ENCODE peak calls at places on chromosome 20, in six cellular contexts. One of them, this sample, is unnamed.

GRCh38 chr20:23658336-23658735 is 20.6 kb upstream of the CST3 start:
- DNase-seq in IMR-90: no peak
- DNase-seq in osteoblast: no peak
- DNase-seq in OCI-LY7: no peak
- DNase-seq in PC-3: no peak
- DNase-seq in fibroblast of lung: no peak
- DNase-seq in this sample: peak; percentile 34

GRCh38 chr20:16846011-16846410 is 97.9 kb downstream of the OTOR start:
- DNase-seq in osteoblast: no peak
- DNase-seq in IMR-90: peak; percentile 40
- DNase-seq in fibroblast of lung: no peak
- DNase-seq in OCI-LY7: no peak
- DNase-seq in PC-3: no peak
- DNase-seq in this sample: peak; percentile 70

GRCh38 chr20:44734938-44735337 is 10.7 kb upstream of the KCNK15 start:
- DNase-seq in PC-3: peak; percentile 73
- DNase-seq in IMR-90: peak; percentile 65
- DNase-seq in fibroblast of lung: peak; percentile 46
- DNase-seq in osteoblast: peak; percentile 79
- DNase-seq in OCI-LY7: no peak
- DNase-seq in this sample: peak; percentile 90

GRCh38 chr20:31551163-31551562 is 36.9 kb downstream of the HM13 start:
- DNase-seq in osteoblast: peak; percentile 77
- DNase-seq in PC-3: no peak
- DNase-seq in OCI-LY7: no peak
- DNase-seq in IMR-90: no peak
- DNase-seq in fibroblast of lung: no peak
- DNase-seq in this sample: no peak

GRCh38 chr20:9775176-9775575 is 63.7 kb downstream of the PAK5 start:
- DNase-seq in fibroblast of lung: no peak
- DNase-seq in osteoblast: no peak
- DNase-seq in OCI-LY7: no peak
- DNase-seq in PC-3: no peak
- DNase-seq in IMR-90: no peak
- DNase-seq in this sample: no peak

GRCh38 chr20:21238400-21238799 is 64.7 kb upstream of the XRN2 start:
- DNase-seq in OCI-LY7: no peak
- DNase-seq in PC-3: no peak
- DNase-seq in fibroblast of lung: no peak
- DNase-seq in osteoblast: no peak
- DNase-seq in IMR-90: no peak
- DNase-seq in this sample: no peak

GRCh38 chr20:25081730-25082497 is at the start of gene VSX1:
- DNase-seq in osteoblast: no peak
- DNase-seq in OCI-LY7: no peak
- DNase-seq in IMR-90: no peak
- DNase-seq in fibroblast of lung: no peak
- DNase-seq in PC-3: no peak
- DNase-seq in this sample: no peak

GRCh38 chr20:34904202-34904621 is 27.8 kb downstream of the ACSS2 start:
- DNase-seq in osteoblast: no peak
- DNase-seq in fibroblast of lung: no peak
- DNase-seq in OCI-LY7: no peak
- DNase-seq in IMR-90: no peak
- DNase-seq in PC-3: no peak
- DNase-seq in this sample: no peak

GRCh38 chr20:2748551-2749342 is 51.7 kb downstream of the CPXM1 start:
- DNase-seq in fibroblast of lung: no peak
- DNase-seq in PC-3: no peak
- DNase-seq in OCI-LY7: no peak
- DNase-seq in IMR-90: no peak
- DNase-seq in osteoblast: peak; percentile 77
- DNase-seq in this sample: no peak

GRCh38 chr20:23631981-23632710 is 5.6 kb downstream of the CST3 start:
- DNase-seq in osteoblast: no peak
- DNase-seq in OCI-LY7: no peak
- DNase-seq in PC-3: no peak
- DNase-seq in fibroblast of lung: no peak
- DNase-seq in IMR-90: no peak
- DNase-seq in this sample: no peak

GRCh38 chr20:33733654-33734576 is 2.1 kb downstream of the ZNF341 start:
- DNase-seq in osteoblast: peak; percentile 88
- DNase-seq in OCI-LY7: peak; percentile 65
- DNase-seq in IMR-90: peak; percentile 64
- DNase-seq in PC-3: peak; percentile 70
- DNase-seq in fibroblast of lung: peak; percentile 64
- DNase-seq in this sample: peak; percentile 84

GRCh38 chr20:48632825-48633619 is 194.8 kb downstream of the PREX1 start:
- DNase-seq in OCI-LY7: no peak
- DNase-seq in osteoblast: peak; percentile 58
- DNase-seq in IMR-90: no peak
- DNase-seq in fibroblast of lung: no peak
- DNase-seq in PC-3: no peak
- DNase-seq in this sample: no peak

DNA sequence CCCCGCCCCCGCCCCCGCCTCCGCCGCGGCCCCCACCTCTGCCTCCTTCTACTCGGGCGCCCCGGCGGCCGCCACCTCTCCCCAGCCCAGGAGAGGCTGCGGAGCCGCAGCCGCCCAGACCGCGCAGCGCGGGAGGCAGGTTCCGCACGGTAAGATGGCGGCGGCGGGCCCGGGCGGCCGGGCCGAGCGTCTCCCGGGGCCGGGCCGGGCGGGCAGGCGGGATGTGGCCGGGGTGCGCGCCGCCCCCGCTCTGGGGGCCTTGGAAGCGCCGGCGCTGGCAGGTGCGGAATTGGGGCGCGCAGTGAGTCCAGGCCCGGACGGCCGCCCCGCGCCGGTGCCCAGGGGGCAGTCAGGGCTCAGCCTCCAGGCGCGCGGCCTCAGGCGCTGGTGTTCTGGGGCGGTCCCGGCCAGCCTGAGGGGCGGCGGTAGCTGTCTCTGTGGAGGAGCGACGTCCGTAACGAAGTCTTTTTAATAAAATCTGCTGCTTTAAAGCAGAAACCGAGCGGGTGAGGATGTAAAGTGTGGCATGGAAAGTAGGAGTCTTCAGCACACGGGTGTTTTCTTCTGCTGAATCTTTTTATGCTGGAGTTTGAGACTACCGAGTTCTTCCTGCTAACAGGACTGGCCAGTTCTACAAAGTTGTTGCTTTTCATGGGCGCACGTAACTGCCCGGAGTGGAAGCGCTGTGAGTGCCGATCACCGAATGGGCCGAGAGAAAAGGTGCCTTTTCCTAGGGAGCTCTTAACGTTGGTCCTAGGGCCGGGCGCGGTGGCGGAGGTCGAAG is at the start of gene GID8:
- DNase-seq in IMR-90: peak; percentile 33
- DNase-seq in fibroblast of lung: peak; percentile 46
- DNase-seq in osteoblast: peak; percentile 95
- DNase-seq in OCI-LY7: peak; percentile 58
- DNase-seq in PC-3: peak; percentile 39
- DNase-seq in this sample: peak; percentile 86
- H2AFZ ChIP-seq in IMR-90: peak within 1 kb of the TSS; percentile 89
- H2AFZ ChIP-seq in fibroblast of lung: peak within 1 kb of the TSS; percentile 40
- H2AFZ ChIP-seq in osteoblast: peak within 1 kb of the TSS; percentile 89
- H2AFZ ChIP-seq in OCI-LY7: peak within 1 kb of the TSS; percentile 54
- H2AFZ ChIP-seq in PC-3: peak within 1 kb of the TSS; percentile 85
- H2AFZ ChIP-seq in this sample: peak within 1 kb of the TSS; percentile 85

GRCh38 chr20:37669773-37670236 is 24.0 kb upstream of the CTNNBL1 start:
- DNase-seq in OCI-LY7: no peak
- DNase-seq in IMR-90: no peak
- DNase-seq in osteoblast: no peak
- DNase-seq in fibroblast of lung: no peak
- DNase-seq in PC-3: no peak
- DNase-seq in this sample: no peak
- H2AFZ ChIP-seq in OCI-LY7: no peak overlapping the region
- H2AFZ ChIP-seq in IMR-90: no peak overlapping the region
- H2AFZ ChIP-seq in osteoblast: peak overlapping the region; percentile 56
- H2AFZ ChIP-seq in fibroblast of lung: no peak overlapping the region
- H2AFZ ChIP-seq in PC-3: peak overlapping the region; percentile 20
- H2AFZ ChIP-seq in this sample: peak overlapping the region; percentile 79

GRCh38 chr20:53942121-53942816 is 128.1 kb downstream of the BCAS1 start:
- DNase-seq in fibroblast of lung: no peak
- DNase-seq in osteoblast: peak; percentile 50
- DNase-seq in PC-3: peak; percentile 35
- DNase-seq in IMR-90: no peak
- DNase-seq in OCI-LY7: peak; percentile 63
- DNase-seq in this sample: no peak

GRCh38 chr20:53940356-53940694 is 130.1 kb downstream of the BCAS1 start:
- DNase-seq in PC-3: no peak
- DNase-seq in osteoblast: no peak
- DNase-seq in fibroblast of lung: no peak
- DNase-seq in IMR-90: no peak
- DNase-seq in OCI-LY7: no peak
- DNase-seq in this sample: no peak

GRCh38 chr20:53941680-53942079 is 128.7 kb downstream of the BCAS1 start:
- DNase-seq in IMR-90: no peak
- DNase-seq in osteoblast: no peak
- DNase-seq in OCI-LY7: no peak
- DNase-seq in fibroblast of lung: no peak
- DNase-seq in PC-3: no peak
- DNase-seq in this sample: no peak

GRCh38 chr20:53939554-53940355 is 130.6 kb downstream of the BCAS1 start:
- DNase-seq in PC-3: peak; percentile 100
- DNase-seq in OCI-LY7: peak; percentile 97
- DNase-seq in IMR-90: peak; percentile 94
- DNase-seq in fibroblast of lung: peak; percentile 96
- DNase-seq in osteoblast: peak; percentile 74
- DNase-seq in this sample: peak; percentile 97

GRCh38 chr20:53940883-53941546 is 129.4 kb downstream of the BCAS1 start:
- DNase-seq in OCI-LY7: peak; percentile 44
- DNase-seq in fibroblast of lung: peak; percentile 86
- DNase-seq in osteoblast: peak; percentile 57
- DNase-seq in IMR-90: peak; percentile 94
- DNase-seq in PC-3: peak; percentile 91
- DNase-seq in this sample: peak; percentile 93
- H2AFZ ChIP-seq in OCI-LY7: peak overlapping the region; percentile 98
- H2AFZ ChIP-seq in fibroblast of lung: peak overlapping the region; percentile 56
- H2AFZ ChIP-seq in osteoblast: peak overlapping the region; percentile 65
- H2AFZ ChIP-seq in IMR-90: peak overlapping the region; percentile 83
- H2AFZ ChIP-seq in PC-3: peak overlapping the region; percentile 64
- H2AFZ ChIP-seq in this sample: peak overlapping the region; percentile 77

GRCh38 chr20:11301699-11302098 is 616.0 kb upstream of the BTBD3 start:
- DNase-seq in IMR-90: no peak
- DNase-seq in osteoblast: no peak
- DNase-seq in PC-3: no peak
- DNase-seq in OCI-LY7: no peak
- DNase-seq in fibroblast of lung: no peak
- DNase-seq in this sample: no peak
- H2AFZ ChIP-seq in IMR-90: peak overlapping the region; percentile 44
- H2AFZ ChIP-seq in osteoblast: no peak overlapping the region
- H2AFZ ChIP-seq in PC-3: no peak overlapping the region
- H2AFZ ChIP-seq in OCI-LY7: no peak overlapping the region
- H2AFZ ChIP-seq in fibroblast of lung: no peak overlapping the region
- H2AFZ ChIP-seq in this sample: no peak overlapping the region

This sample was measured in GM23248.